ENCODE peak calls at places on chromosome X, in nine cellular contexts. K, A, R, B, X, L, V, S and F are unnamed samples.

GRCh38 chrX:50198348-50198747 is 2.5 kb downstream of the AKAP4 start:
- DNase-seq in S (no peak), A (no peak), K (no peak), V (no peak), B (no peak), X (no peak), R (no peak), L (no peak), F (no peak)

GRCh38 chrX:101220881-101221280 is 1.3 kb downstream of the DRP2 start:
- DNase-seq in R (no peak), X (no peak), B (no peak), A (no peak), L (no peak), S (no peak), K (no peak), V (no peak), F (no peak)

GRCh38 chrX:96715412-96715940 is 30.8 kb downstream of the DIAPH2 start:
- DNase-seq in A (no peak), V (no peak), K (no peak), S (no peak), B (no peak), X (no peak), L (no peak), R (no peak), F (no peak)

GRCh38 chrX:69424161-69424560 is 80.0 kb upstream of the NALF2 start:
- DNase-seq in A (peak), S (no peak), K (no peak), X (no peak), R (peak), B (no peak), L (no peak), V (no peak), F (no peak)

GRCh38 chrX:41923925-41924693 is 755 bp upstream of the CASK start:
- DNase-seq in B (no peak), K (peak), L (peak), R (peak), V (no peak), S (peak), A (peak), X (no peak), F (no peak)

GRCh38 chrX:6708676-6709075 is 173.8 kb upstream of the VCX3A start:
- DNase-seq in A (no peak), K (no peak), V (no peak), B (no peak), S (no peak), L (no peak), X (no peak), R (no peak), F (no peak)

GRCh38 chrX:37802028-37802427 is 22.2 kb downstream of the CYBB start:
- DNase-seq in S (no peak), A (no peak), X (no peak), R (no peak), K (no peak), V (no peak), L (no peak), B (no peak), F (no peak)

GRCh38 chrX:38275615-38276014 is 51.7 kb downstream of the RPGR start:
- DNase-seq in K (no peak), V (no peak), S (no peak), A (no peak), B (no peak), R (peak), L (no peak), X (peak), F (no peak)

GRCh38 chrX:131841496-131842410 is 181.3 kb upstream of the STK26 start:
- DNase-seq in L (peak), B (no peak), X (peak), V (no peak), S (peak), A (peak), R (peak), K (no peak), F (no peak)

GRCh38 chrX:56978172-56978571 is 17.2 kb downstream of the SPIN3 start:
- DNase-seq in K (no peak), S (peak), L (peak), R (peak), A (peak), V (no peak), X (peak), B (no peak), F (no peak)